ENCODE peak calls at places on chromosomes 4 and X, in six cellular contexts. U is CD8-positive, alpha-beta T cell; W is NCI-H1105; K is activated effector memory CD4-positive, alpha-beta T cell treated with Interleukin-2 at 50 U/mL for 16 hours; C is stomach; P is left ventricle myocardium inferior. B is an unnamed sample.

GRCh38 chr4:118586357-118586790 is 98.8 kb upstream of the METTL14 start:
- DNase-seq in U (no peak), K (no peak), P (peak), W (no peak), C (no peak), B (no peak)

GRCh38 chr4:17762705-17763104 is 18.7 kb downstream of the FAM184B start:
- DNase-seq in W (no peak), C (no peak), P (no peak), U (no peak), K (no peak), B (no peak)

GRCh38 chr4:84451546-84451945 is 47.5 kb downstream of the NKX6-1 start:
- DNase-seq in U (no peak), P (no peak), C (no peak), W (no peak), K (no peak), B (no peak)

GRCh38 chr4:87904627-87905026 is 70.9 kb upstream of the SPP1 start:
- DNase-seq in W (no peak), P (no peak), C (no peak), K (no peak), U (no peak), B (no peak)

GRCh38 chr4:18075823-18076433 is 54.4 kb upstream of the LCORL start:
- DNase-seq in K (no peak), C (peak), P (peak), U (peak), W (no peak), B (peak)

GRCh38 chr4:64584981-64585557 is 175.8 kb upstream of the TECRL start:
- DNase-seq in W (peak), C (no peak), U (no peak), P (no peak), K (no peak), B (no peak)

GRCh38 chr4:136751530-136751929 is 780.8 kb downstream of the PCDH18 start:
- DNase-seq in U (no peak), C (no peak), P (no peak), K (no peak), W (no peak), B (no peak)

GRCh38 chrX:119512145-119512800 is 44.0 kb downstream of the SLC25A5 start:
- DNase-seq in U (no peak), C (peak), P (peak), W (peak), K (no peak), B (no peak)

GRCh38 chr4:71333960-71334951 is 4.6 kb upstream of the SLC4A4 start:
- DNase-seq in K (no peak), W (no peak), P (no peak), C (no peak), U (no peak), B (no peak)

GRCh38 chrX:24020280-24020876 is 6.6 kb downstream of the KLHL15 start:
- DNase-seq in C (no peak), P (no peak), U (no peak), W (no peak), K (no peak), B (no peak)

GRCh38 chrX:34859191-34859590 is 83.4 kb upstream of the FAM47B start:
- DNase-seq in P (no peak), K (no peak), C (no peak), W (no peak), U (no peak), B (no peak)

GRCh38 chr4:79917246-79917645 is 155.8 kb downstream of the ANTXR2 start:
- DNase-seq in C (peak), W (no peak), K (peak), P (no peak), U (peak), B (peak)

GRCh38 chr4:58940167-58940566 is 1830.0 kb upstream of the IGFBP7 start:
- DNase-seq in W (no peak), U (no peak), P (no peak), K (no peak), C (no peak), B (no peak)

GRCh38 chr4:1195109-1195671 is 22.8 kb upstream of the SPON2 start:
- DNase-seq in P (no peak), C (peak), K (no peak), W (no peak), U (no peak), B (no peak)

GRCh38 chrX:134718329-134719317 is 60.4 kb upstream of the PLAC1 start:
- DNase-seq in W (no peak), U (peak), K (no peak), P (no peak), C (peak), B (no peak)

GRCh38 chrX:7201481-7201880 is 53.5 kb upstream of the PUDP start:
- DNase-seq in P (no peak), C (no peak), K (no peak), W (no peak), U (no peak), B (no peak)

GRCh38 chrX:139758250-139758649 is 50.3 kb upstream of the MCF2 start:
- DNase-seq in U (no peak), P (no peak), C (no peak), W (no peak), K (no peak), B (no peak)

GRCh38 chr4:7646384-7647061 is 211.8 kb upstream of the PSAPL1 start:
- DNase-seq in K (no peak), W (no peak), U (no peak), C (no peak), P (no peak), B (no peak)

GRCh38 chrX:154486396-154487207 is at the start of gene UBL4A:
- DNase-seq in P (peak), C (peak), U (peak), K (peak), W (peak), B (peak)

GRCh38 chr4:120977435-120977997 is 55.0 kb upstream of the PRDM5 start:
- DNase-seq in K (no peak), W (no peak), P (no peak), C (no peak), U (no peak), B (no peak)

GRCh38 chr4:152454398-152455011 is 81.4 kb downstream of the FBXW7 start:
- DNase-seq in K (no peak), U (no peak), P (no peak), W (no peak), C (no peak), B (no peak)

GRCh38 chr4:111712093-111712677 is 433.1 kb upstream of the FAM241A start:
- DNase-seq in W (no peak), K (no peak), U (no peak), C (no peak), P (no peak), B (no peak)

GRCh38 chrX:39854772-39855747 is 242.7 kb downstream of the BCOR start:
- DNase-seq in U (peak), P (no peak), W (no peak), C (no peak), K (peak), B (peak)

GRCh38 chr4:114076865-114077264 is 97.4 kb upstream of the ARSJ start:
- DNase-seq in C (no peak), K (no peak), P (no peak), W (no peak), U (no peak), B (no peak)

GRCh38 chr4:168451744-168452394 is 28.4 kb downstream of the DDX60L start:
- DNase-seq in W (no peak), C (no peak), U (no peak), K (no peak), P (no peak), B (no peak)

GRCh38 chr4:164779811-164780216 is 25.9 kb downstream of the SMIM31 start:
- DNase-seq in W (no peak), C (peak), P (no peak), K (no peak), U (no peak), B (no peak)

GRCh38 chrX:39550795-39551361 is 546.9 kb downstream of the BCOR start:
- DNase-seq in K (no peak), U (no peak), P (no peak), C (no peak), W (no peak), B (no peak)

GRCh38 chr4:183996868-183997267 is 91.8 kb downstream of the STOX2 start:
- DNase-seq in P (no peak), U (no peak), W (no peak), K (no peak), C (no peak), B (no peak)

GRCh38 chr4:67152976-67153375 is 392.3 kb downstream of the CENPC start:
- DNase-seq in P (no peak), W (no peak), C (no peak), K (no peak), U (no peak), B (no peak)